ENCODE peak calls at places on chromosomes 4 and X, in four cellular contexts. D is fibroblast of lung, J is H9, N is colonic mucosa. F is an unnamed sample.

GRCh38 chrX:150767475-150768131 is 74.4 kb downstream of the MTMR1 start:
- DNase-seq in J (no peak), N (peak), D (peak), F (no peak)

GRCh38 chrX:9373789-9374188 is 91.1 kb upstream of the TBL1X start:
- DNase-seq in J (no peak), N (peak), D (no peak), F (no peak)

GRCh38 chr4:186723207-186724047 is at the start of gene FAT1:
- DNase-seq in N (peak), D (peak), J (peak), F (peak)

GRCh38 chrX:30653415-30654131 is at the start of gene GK:
- DNase-seq in N (no peak), D (no peak), J (peak), F (peak)

GRCh38 chr4:125704726-125705125 is 390.0 kb downstream of the FAT4 start:
- DNase-seq in N (no peak), J (no peak), D (peak), F (no peak)

GRCh38 chr4:103091601-103092223 is 7.9 kb downstream of the BDH2 start:
- DNase-seq in N (peak), D (peak), J (no peak), F (peak)

GRCh38 chrX:41922125-41922521 is 1.2 kb downstream of the CASK start:
- DNase-seq in D (peak), N (peak), J (no peak), F (no peak)

GRCh38 chr4:99462875-99463464 is 27.8 kb upstream of the ADH7 start:
- DNase-seq in D (peak), J (peak), N (peak), F (peak)

GRCh38 chrX:42432552-42432951 is 345.4 kb downstream of the PPP1R2C start:
- DNase-seq in N (no peak), D (no peak), J (no peak), F (no peak)

GRCh38 chr4:1050486-1051213 is 39.2 kb downstream of the FGFRL1 start:
- DNase-seq in J (peak), D (no peak), N (no peak), F (no peak)

GRCh38 chr4:9867746-9868425 is 86.5 kb downstream of the DRD5 start:
- DNase-seq in N (no peak), J (no peak), D (no peak), F (no peak)

GRCh38 chr4:48017108-48017527 is 546 bp downstream of the NIPAL1 start:
- DNase-seq in D (peak), J (peak), N (peak), F (no peak)

GRCh38 chr4:120156115-120156718 is 89.6 kb upstream of the MAD2L1 start:
- DNase-seq in D (peak), N (peak), J (no peak), F (peak)

GRCh38 chr4:167622481-167623240 is 388.4 kb upstream of the SPOCK3 start:
- DNase-seq in N (peak), J (peak), D (peak), F (peak)

GRCh38 chr4:9944431-9945425 is 76.6 kb downstream of the SLC2A9 start:
- DNase-seq in N (no peak), D (peak), J (no peak), F (no peak)

GRCh38 chr4:29081230-29081955 is 1638.8 kb upstream of the PCDH7 start:
- DNase-seq in J (no peak), D (peak), N (no peak), F (no peak)

GRCh38 chrX:26215869-26216268 is at the start of gene MAGEB5:
- DNase-seq in N (no peak), J (no peak), D (no peak), F (no peak)

GRCh38 chrX:102958794-102959193 is 21.7 kb downstream of the RAB40AL start:
- DNase-seq in J (no peak), D (peak), N (no peak), F (peak)

GRCh38 chrX:37060999-37061398 is 52.8 kb downstream of the FAM47C start:
- DNase-seq in J (peak), N (no peak), D (peak), F (peak)

GRCh38 chr4:107183155-107183774 is 147.2 kb upstream of the DKK2 start:
- DNase-seq in J (no peak), D (peak), N (peak), F (peak)

GRCh38 chrX:85851418-85851817 is 195.9 kb downstream of the CHM start:
- DNase-seq in D (no peak), J (peak), N (peak), F (peak)

GRCh38 chr4:76764251-76764650 is 133.7 kb downstream of the SOWAHB start:
- DNase-seq in N (no peak), J (no peak), D (peak), F (no peak)

GRCh38 chrX:132086717-132087116 is 41.1 kb downstream of the FRMD7 start:
- DNase-seq in N (no peak), J (no peak), D (peak), F (no peak)

GRCh38 chr4:139301821-139302611 is at the start of gene NDUFC1:
- DNase-seq in J (peak), N (peak), D (peak), F (peak)

GRCh38 chrX:70089575-70090297 is 27.5 kb downstream of the OTUD6A start:
- DNase-seq in J (no peak), N (no peak), D (peak), F (no peak)

GRCh38 chr4:134687646-134688628 is 486.3 kb upstream of the PABPC4L start:
- DNase-seq in N (no peak), J (no peak), D (no peak), F (no peak)

GRCh38 chr4:145840162-145840768 is 98.4 kb downstream of the ZNF827 start:
- DNase-seq in N (no peak), J (no peak), D (peak), F (peak)

GRCh38 chr4:33685939-33686338 is 2558.4 kb downstream of the ARAP2 start:
- DNase-seq in N (no peak), D (no peak), J (no peak), F (no peak)

GRCh38 chr4:145044341-145044740 is 53.7 kb downstream of the ANAPC10 start:
- DNase-seq in N (no peak), J (no peak), D (peak), F (no peak)

GRCh38 chr4:7938513-7939376 is 916 bp downstream of the AFAP1 start:
- DNase-seq in J (no peak), D (no peak), N (no peak), F (no peak)

GRCh38 chrX:24298191-24298590 is 15.7 kb downstream of the SUPT20HL2 start:
- DNase-seq in D (peak), J (peak), N (no peak), F (no peak)
- H3K9ac ChIP-seq in D (no peak), J (no peak), N (no peak), F (no peak)

GRCh38 chr4:55547918-55548317 is 1.2 kb upstream of the CLOCK start:
- DNase-seq in D (no peak), N (no peak), J (no peak), F (no peak)

GRCh38 chr4:55547461-55547770 is 707 bp upstream of the CLOCK start:
- DNase-seq in N (no peak), D (peak), J (no peak), F (no peak)

GRCh38 chr4:55545681-55546632 is 752 bp downstream of the CLOCK start:
- DNase-seq in D (peak), J (peak), N (peak), F (peak)

GRCh38 chr4:55545133-55545532 is 1.6 kb downstream of the CLOCK start:
- DNase-seq in N (no peak), D (peak), J (no peak), F (no peak)

GRCh38 chr4:55546633-55547460 is at the start of gene CLOCK:
- DNase-seq in N (peak), J (peak), D (peak), F (peak)
- TF ChIP-seq CTCF in N (peak), J (peak), D (peak), F (peak)

GRCh38 chrX:154540897-154541535 is 5.6 kb downstream of the G6PD start:
- DNase-seq in N (no peak), D (peak), J (no peak), F (no peak)

GRCh38 chrX:154544885-154545284 is 1.8 kb downstream of the G6PD start:
- DNase-seq in J (no peak), N (no peak), D (no peak), F (no peak)

GRCh38 chrX:154541896-154542722 is 4.5 kb downstream of the G6PD start:
- DNase-seq in D (peak), N (peak), J (no peak), F (no peak)

GRCh38 chrX:154541589-154541895 is 5.1 kb downstream of the G6PD start:
- DNase-seq in J (no peak), D (no peak), N (no peak), F (no peak)

DNA sequence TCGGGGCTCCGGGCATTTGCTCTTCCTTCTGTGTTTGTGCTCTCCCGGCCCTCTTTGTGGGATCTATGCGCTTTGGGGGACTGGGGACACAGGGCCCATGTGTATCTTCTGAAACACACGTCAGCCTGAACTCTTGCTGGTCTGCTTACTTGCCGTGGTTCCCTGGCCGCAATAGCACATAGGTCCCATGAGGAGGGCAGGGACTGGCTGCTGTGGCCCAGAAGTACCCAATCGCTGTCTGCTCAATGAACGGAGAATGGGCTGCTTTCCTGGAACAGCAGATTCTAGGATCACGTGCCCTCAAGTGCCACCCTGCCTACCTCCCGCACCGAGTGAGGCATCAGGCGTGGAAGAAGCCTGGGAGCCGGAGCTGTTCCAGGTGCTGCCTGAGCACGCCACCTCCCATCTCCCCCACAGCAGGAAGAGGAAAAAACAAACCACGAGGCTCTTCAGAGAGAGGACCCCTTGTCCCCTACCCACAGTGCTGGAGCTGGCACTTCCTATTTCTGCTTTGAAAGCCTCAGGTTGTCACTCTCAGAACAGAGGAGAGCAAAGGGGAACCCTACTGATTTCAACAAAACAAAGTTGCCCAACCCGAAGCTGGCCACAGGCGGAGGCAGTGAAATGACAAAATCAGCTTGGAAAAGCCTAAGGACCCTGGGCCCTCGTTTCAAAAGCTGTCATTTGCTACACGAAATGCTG is 3.8 kb downstream of the G6PD start:
- DNase-seq in J (no peak), N (no peak), D (no peak), F (no peak)
- H3K9ac ChIP-seq in J (no peak), N (no peak), D (no peak), F (no peak)

DNA sequence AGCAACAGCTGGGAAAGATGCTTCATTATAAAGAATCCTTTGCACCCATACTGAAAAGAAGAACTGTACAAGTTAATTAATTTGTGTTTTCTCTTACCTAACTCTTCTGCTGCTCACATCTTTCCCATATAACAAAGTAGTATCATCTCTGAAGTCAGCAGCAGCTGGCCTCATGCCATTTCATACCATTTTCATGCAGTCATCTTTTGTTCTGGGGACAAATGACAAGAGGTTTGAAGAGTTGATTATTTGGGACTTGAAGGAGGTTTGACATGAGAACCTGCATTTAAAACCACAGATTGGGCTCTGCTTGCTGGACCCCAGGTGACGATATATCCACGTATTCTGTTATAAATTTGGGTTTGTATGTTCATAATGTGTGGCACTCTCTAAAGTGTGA is 430.3 kb downstream of the SPRY1 start:
- DNase-seq in J (no peak), N (no peak), D (peak), F (no peak)
- TF ChIP-seq CTCF in J (no peak), N (no peak), D (no peak), F (no peak)

DNA sequence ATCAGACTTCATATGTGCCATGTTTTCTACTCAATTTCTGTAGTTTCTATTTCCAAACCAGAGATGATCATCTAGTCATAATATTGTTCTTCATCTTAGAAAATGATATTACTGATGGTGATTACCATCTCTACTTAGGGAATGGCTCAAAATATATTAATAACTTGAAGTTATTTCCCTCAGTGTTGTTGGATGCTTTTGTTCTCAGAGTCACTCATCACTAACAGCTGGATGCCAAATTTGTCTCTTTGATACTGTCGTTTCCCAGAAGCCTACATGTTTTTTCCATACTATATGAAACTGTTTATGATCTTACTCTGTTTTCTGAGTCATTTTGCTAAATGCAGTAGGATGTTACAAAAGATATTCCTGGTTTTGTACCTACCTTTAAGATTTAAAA is 8.9 kb downstream of the PGAM4 start:
- DNase-seq in N (no peak), D (no peak), J (no peak), F (no peak)
- H3K9ac ChIP-seq in N (no peak), D (no peak), J (no peak), F (no peak)

GRCh38 chrX:2608638-2609430 is 82.3 kb upstream of the CD99 start:
- DNase-seq in D (peak), J (peak), N (peak), F (peak)
- TF ChIP-seq CTCF in D (no peak), J (no peak), N (no peak), F (no peak)

GRCh38 chrX:40004916-40005289 is 92.9 kb downstream of the BCOR start:
- DNase-seq in N (no peak), D (no peak), J (peak), F (no peak)
- H3K9ac ChIP-seq in N (no peak), D (no peak), J (no peak), F (no peak)

DNA sequence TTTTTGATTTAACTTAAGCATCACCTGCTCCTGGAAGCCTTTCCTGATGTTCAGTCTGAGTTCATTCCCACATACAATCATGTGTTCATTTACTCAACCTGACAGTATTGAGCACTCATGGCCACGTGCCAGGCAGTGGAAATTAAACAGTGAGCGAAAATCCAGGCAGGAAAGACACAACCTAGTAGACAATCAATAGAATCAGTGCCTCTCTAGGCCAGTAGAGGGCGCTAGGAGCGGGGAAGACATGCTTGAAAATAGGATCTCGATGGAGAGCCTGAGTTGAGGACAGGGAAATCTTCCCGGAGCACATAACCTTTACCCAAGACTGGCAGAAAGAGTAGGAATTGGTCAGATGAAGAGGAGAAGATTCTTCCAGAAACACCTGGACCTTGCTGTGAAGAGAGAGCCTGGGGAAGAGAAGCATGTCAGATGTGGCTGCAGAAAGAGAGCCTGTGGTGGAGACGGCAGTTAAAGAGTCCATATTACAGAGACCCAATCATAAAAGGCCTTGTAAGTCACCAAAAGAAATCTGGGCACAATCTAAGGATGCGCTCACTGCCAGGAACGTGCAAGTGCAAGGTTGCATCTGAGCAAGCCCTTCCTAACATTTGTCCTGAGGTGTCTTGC is 103.5 kb downstream of the LDB2 start:
- DNase-seq in J (peak), D (peak), N (peak), F (peak)
- TF ChIP-seq CTCF in J (peak), D (peak), N (peak), F (peak)

F was measured in MM.1S.